ENCODE peak calls at places on chromosome 16, in six cellular contexts. J is activated naive CD8-positive, alpha-beta T cell treated with anti-CD3 and anti-CD28 coated beads, Interleukin-2, amount 50 U/mL, for 16 hours; Z is activated CD8-positive, alpha-beta memory T cell treated with anti-CD3 and anti-CD28 coated beads for 1 hour; H is central memory CD8-positive, alpha-beta T cell; X is hippocampal formation; F is posterior vena cava. K is an unnamed sample.

GRCh38 chr16:56350491-56351405 is 74.6 kb downstream of the AMFR start:
- DNase-seq in F (peak), H (no peak), J (no peak), X (no peak), Z (no peak), K (peak)

GRCh38 chr16:28985206-28985605 is 354 bp downstream of the LAT start:
- DNase-seq in F (no peak), X (no peak), Z (no peak), J (no peak), H (no peak), K (no peak)

GRCh38 chr16:17149904-17150483 is 320.8 kb downstream of the XYLT1 start:
- DNase-seq in H (no peak), X (no peak), J (no peak), F (no peak), Z (no peak), K (no peak)

GRCh38 chr16:66489385-66489784 is 60.5 kb downstream of the TK2 start:
- DNase-seq in H (no peak), F (no peak), Z (no peak), X (no peak), J (no peak), K (no peak)

GRCh38 chr16:46736695-46737094 is 11.4 kb downstream of the MYLK3 start:
- DNase-seq in Z (no peak), X (no peak), F (peak), J (no peak), H (no peak), K (no peak)

GRCh38 chr16:11796227-11797165 is 562 bp downstream of the ZC3H7A start:
- DNase-seq in X (no peak), Z (no peak), J (no peak), H (no peak), F (peak), K (peak)

GRCh38 chr16:24766057-24766456 is 36.6 kb downstream of the TNRC6A start:
- DNase-seq in J (no peak), X (no peak), F (no peak), Z (no peak), H (no peak), K (no peak)

GRCh38 chr16:4260360-4260759 is 12.5 kb downstream of the TFAP4 start:
- DNase-seq in J (no peak), X (no peak), F (no peak), H (no peak), Z (no peak), K (peak)

GRCh38 chr16:83403751-83404150 is 404.0 kb upstream of the HSBP1 start:
- DNase-seq in F (no peak), Z (no peak), J (no peak), X (no peak), H (no peak), K (no peak)

GRCh38 chr16:64534180-64534780 is 587.6 kb downstream of the CDH11 start:
- DNase-seq in X (no peak), J (no peak), Z (no peak), F (no peak), H (no peak), K (no peak)

GRCh38 chr16:84818989-84819643 is 669 bp upstream of the CRISPLD2 start:
- DNase-seq in J (no peak), Z (no peak), F (no peak), H (no peak), X (no peak), K (no peak)

GRCh38 chr16:11310997-11311561 is 29.9 kb upstream of the PRM1 start:
- DNase-seq in J (no peak), X (no peak), F (no peak), H (peak), Z (no peak), K (no peak)

GRCh38 chr16:57540906-57541753 is 1.3 kb upstream of the ADGRG5 start:
- DNase-seq in F (peak), H (no peak), Z (no peak), X (no peak), J (no peak), K (peak)

GRCh38 chr16:15033309-15033707 is 22.6 kb downstream of the NTAN1 start:
- DNase-seq in X (no peak), H (no peak), Z (no peak), F (no peak), J (no peak), K (peak)